ENCODE peak calls at places on chromosomes 12 and 14, in ten cellular contexts. Q is Karpas-422; S is germinal center; F is sciatic nerve; I is HCT116; U is kidney tubule cell; D is sigmoid colon; W is cerebellar cortex; Z is activated effector memory CD4-positive, alpha-beta T cell treated with anti-CD3 and anti-CD28 coated beads, Interleukin-2, amount 50 U/mL, for 16 hours; H is mesothelial cell of epicardium. X is an unnamed sample.

GRCh38 chr14:77044776-77045569 is 16.5 kb upstream of the IRF2BPL start:
- DNase-seq in H (no peak), I (no peak), Q (no peak), F (peak), Z (no peak), U (no peak), D (peak), W (no peak), S (no peak), X (no peak)

GRCh38 chr12:79527498-79527897 is 163.3 kb downstream of the PAWR start:
- DNase-seq in I (no peak), D (no peak), U (no peak), S (no peak), F (no peak), Q (no peak), W (no peak), H (no peak), Z (no peak), X (no peak)

GRCh38 chr14:72253503-72253902 is 321.3 kb downstream of the RGS6 start:
- DNase-seq in D (no peak), Z (no peak), U (peak), Q (no peak), H (no peak), S (no peak), I (no peak), F (no peak), W (no peak), X (no peak)

GRCh38 chr14:24837280-24838046 is 203.5 kb upstream of the GZMB start:
- DNase-seq in W (no peak), I (no peak), U (peak), Q (no peak), Z (no peak), D (no peak), H (no peak), S (no peak), F (no peak), X (no peak)

GRCh38 chr12:97560766-97561165 is 98.2 kb downstream of the RMST start:
- DNase-seq in S (no peak), U (no peak), H (no peak), Z (no peak), I (no peak), W (no peak), Q (no peak), F (no peak), D (no peak), X (no peak)

GRCh38 chr12:131121705-131122405 is 168.1 kb downstream of the ADGRD1 start:
- DNase-seq in U (no peak), Z (peak), Q (no peak), F (peak), I (no peak), D (peak), W (no peak), H (no peak), S (no peak), X (no peak)

GRCh38 chr14:61350427-61350826 is 29.0 kb downstream of the PRKCH start:
- DNase-seq in W (no peak), I (no peak), D (no peak), Q (no peak), F (no peak), Z (no peak), H (no peak), U (no peak), S (no peak), X (no peak)

GRCh38 chr12:31813305-31813704 is 84.5 kb upstream of the AMN1 start:
- DNase-seq in H (no peak), U (no peak), S (no peak), Z (no peak), D (no peak), W (no peak), Q (no peak), F (no peak), I (no peak), X (peak)

GRCh38 chr12:56007892-56008471 is 10.9 kb downstream of the SUOX start:
- DNase-seq in U (peak), S (peak), I (no peak), D (no peak), F (no peak), Z (no peak), H (no peak), W (peak), Q (no peak), X (no peak)

GRCh38 chr12:104136577-104136976 is 1.4 kb downstream of the NFYB start:
- DNase-seq in Q (peak), U (no peak), F (no peak), D (no peak), S (peak), Z (no peak), W (peak), H (no peak), I (no peak), X (no peak)

GRCh38 chr12:48276621-48277020 is 73.5 kb upstream of the OR10AD1 start:
- DNase-seq in Z (no peak), W (no peak), U (no peak), Q (no peak), S (no peak), I (no peak), D (no peak), H (no peak), F (no peak), X (no peak)

GRCh38 chr12:130375888-130376287 is 38.2 kb downstream of the PIWIL1 start:
- DNase-seq in F (no peak), Q (no peak), H (no peak), Z (no peak), D (no peak), I (no peak), W (no peak), S (no peak), U (peak), X (no peak)

GRCh38 chr12:97038859-97039258 is 131.8 kb downstream of the NEDD1 start:
- DNase-seq in D (no peak), Z (no peak), Q (no peak), I (no peak), F (no peak), H (no peak), U (peak), S (no peak), W (no peak), X (peak)

GRCh38 chr14:85531594-85532391 is 1.8 kb downstream of the FLRT2 start:
- DNase-seq in D (peak), S (no peak), F (peak), H (peak), I (no peak), U (peak), Z (no peak), Q (no peak), W (no peak), X (no peak)

GRCh38 chr14:42111355-42111754 is 504.7 kb downstream of the LRFN5 start:
- DNase-seq in Z (no peak), I (no peak), U (no peak), H (no peak), D (no peak), S (no peak), Q (no peak), F (no peak), W (no peak), X (no peak)

GRCh38 chr14:90140298-90140955 is 78.6 kb downstream of the KCNK13 start:
- DNase-seq in D (no peak), U (peak), F (no peak), Q (no peak), H (no peak), I (no peak), Z (no peak), W (no peak), S (no peak), X (no peak)

GRCh38 chr14:28344381-28344780 is 422.2 kb upstream of the FOXG1 start:
- DNase-seq in D (no peak), I (no peak), Q (no peak), Z (no peak), H (no peak), S (no peak), W (no peak), F (no peak), U (peak), X (no peak)

GRCh38 chr14:90804292-90804671 is 11.9 kb downstream of the TTC7B start:
- DNase-seq in H (no peak), W (no peak), I (no peak), F (no peak), U (no peak), Z (no peak), D (no peak), Q (no peak), S (no peak), X (no peak)

GRCh38 chr12:13784504-13784903 is 196.9 kb downstream of the GRIN2B start:
- DNase-seq in S (no peak), W (peak), Z (no peak), D (no peak), Q (no peak), H (no peak), U (no peak), I (no peak), F (no peak), X (no peak)

GRCh38 chr14:90815817-90816662 is at the start of gene TTC7B:
- DNase-seq in Q (no peak), S (peak), I (no peak), H (peak), W (no peak), F (peak), D (peak), U (peak), Z (peak), X (peak)

GRCh38 chr14:102442241-102443211 is 67.0 kb downstream of the ANKRD9 start:
- DNase-seq in U (peak), H (no peak), W (peak), Q (no peak), I (no peak), S (no peak), Z (no peak), F (no peak), D (no peak), X (no peak)

X was measured in LoVo.